ENCODE peak calls at places on chromosomes 5 and 9, in four cellular contexts. One of them, this sample, is unnamed. For H3K4me1, the result is how much of the 10 kb centered on the place peaks cover.

GRCh38 chr5:137627730-137628129 is 108.2 kb downstream of the KLHL3 start:
- DNase-seq in heart right ventricle: no peak
- DNase-seq in transverse colon: no peak
- DNase-seq in body of pancreas: no peak
- DNase-seq in this sample: no peak

GRCh38 chr9:77663754-77664153 is 15.6 kb upstream of the GNA14 start:
- DNase-seq in heart right ventricle: peak
- DNase-seq in transverse colon: peak
- DNase-seq in body of pancreas: peak
- DNase-seq in this sample: peak

GRCh38 chr9:27528278-27528885 is 1.2 kb downstream of the MOB3B start:
- DNase-seq in transverse colon: peak
- DNase-seq in body of pancreas: peak
- DNase-seq in heart right ventricle: peak
- DNase-seq in this sample: peak

GRCh38 chr9:19551124-19551929 is 142.5 kb downstream of the ACER2 start:
- DNase-seq in transverse colon: no peak
- DNase-seq in heart right ventricle: no peak
- DNase-seq in body of pancreas: peak
- DNase-seq in this sample: peak

GRCh38 chr5:149079883-149080282 is 17.0 kb upstream of the SH3TC2 start:
- DNase-seq in heart right ventricle: no peak
- DNase-seq in transverse colon: no peak
- DNase-seq in body of pancreas: no peak
- DNase-seq in this sample: no peak

GRCh38 chr9:123435471-123435870 is 79.5 kb downstream of the CRB2 start:
- DNase-seq in transverse colon: no peak
- DNase-seq in heart right ventricle: no peak
- DNase-seq in body of pancreas: no peak
- DNase-seq in this sample: no peak

GRCh38 chr5:50574121-50574520 is 92.3 kb upstream of the PARP8 start:
- DNase-seq in transverse colon: no peak
- DNase-seq in heart right ventricle: no peak
- DNase-seq in body of pancreas: no peak
- DNase-seq in this sample: no peak

GRCh38 chr9:83538172-83538889 is at the start of gene FRMD3:
- DNase-seq in body of pancreas: peak
- DNase-seq in heart right ventricle: peak
- DNase-seq in transverse colon: peak
- DNase-seq in this sample: peak

GRCh38 chr9:93127395-93127911 is 6.6 kb downstream of the NINJ1 start:
- DNase-seq in body of pancreas: no peak
- DNase-seq in heart right ventricle: no peak
- DNase-seq in transverse colon: peak
- DNase-seq in this sample: no peak

GRCh38 chr5:58107704-58108103 is 352.2 kb downstream of the PLK2 start:
- DNase-seq in transverse colon: no peak
- DNase-seq in heart right ventricle: no peak
- DNase-seq in body of pancreas: no peak
- DNase-seq in this sample: no peak

GRCh38 chr9:127130661-127131538 is 8.5 kb upstream of the ANGPTL2 start:
- DNase-seq in body of pancreas: peak
- DNase-seq in heart right ventricle: peak
- DNase-seq in transverse colon: peak
- DNase-seq in this sample: peak

GRCh38 chr9:112850840-112851239 is 39.8 kb downstream of the SLC46A2 start:
- DNase-seq in body of pancreas: no peak
- DNase-seq in heart right ventricle: no peak
- DNase-seq in transverse colon: no peak
- DNase-seq in this sample: no peak

GRCh38 chr5:957730-958485 is 50.7 kb upstream of the NKD2 start:
- DNase-seq in transverse colon: no peak
- DNase-seq in body of pancreas: no peak
- DNase-seq in heart right ventricle: peak
- DNase-seq in this sample: no peak

GRCh38 chr5:164317676-164318075 is 812.3 kb downstream of the MAT2B start:
- DNase-seq in transverse colon: no peak
- DNase-seq in body of pancreas: no peak
- DNase-seq in heart right ventricle: no peak
- DNase-seq in this sample: no peak

GRCh38 chr9:32136700-32137339 is 247.6 kb upstream of the ACO1 start:
- DNase-seq in body of pancreas: no peak
- DNase-seq in transverse colon: no peak
- DNase-seq in heart right ventricle: no peak
- DNase-seq in this sample: no peak

GRCh38 chr5:138495351-138495750 is 30.1 kb downstream of the EGR1 start:
- DNase-seq in body of pancreas: no peak
- DNase-seq in transverse colon: no peak
- DNase-seq in heart right ventricle: no peak
- DNase-seq in this sample: no peak

GRCh38 chr9:72457366-72457765 is 64.0 kb upstream of the TMC1 start:
- DNase-seq in heart right ventricle: no peak
- DNase-seq in transverse colon: no peak
- DNase-seq in body of pancreas: no peak
- DNase-seq in this sample: no peak

GRCh38 chr9:90836396-90837080 is 34.9 kb downstream of the SYK start:
- DNase-seq in transverse colon: no peak
- DNase-seq in heart right ventricle: no peak
- DNase-seq in body of pancreas: no peak
- DNase-seq in this sample: no peak

GRCh38 chr9:114484854-114485443 is 20.3 kb downstream of the WHRN start:
- DNase-seq in body of pancreas: no peak
- DNase-seq in transverse colon: no peak
- DNase-seq in heart right ventricle: no peak
- DNase-seq in this sample: no peak

GRCh38 chr9:82037126-82037525 is 48.6 kb downstream of the SPATA31D1 start:
- DNase-seq in transverse colon: no peak
- DNase-seq in body of pancreas: no peak
- DNase-seq in heart right ventricle: no peak
- DNase-seq in this sample: no peak

GRCh38 chr9:27933210-27934062 is 360.2 kb upstream of the C9orf72 start:
- DNase-seq in heart right ventricle: no peak
- DNase-seq in body of pancreas: no peak
- DNase-seq in transverse colon: no peak
- DNase-seq in this sample: no peak

GRCh38 chr9:72635197-72635596 is 113.8 kb downstream of the TMC1 start:
- DNase-seq in body of pancreas: no peak
- DNase-seq in transverse colon: no peak
- DNase-seq in heart right ventricle: no peak
- DNase-seq in this sample: no peak

GRCh38 chr5:154771383-154771901 is 16.3 kb downstream of the LARP1 start:
- DNase-seq in body of pancreas: peak
- DNase-seq in heart right ventricle: peak
- DNase-seq in transverse colon: no peak
- DNase-seq in this sample: peak

GRCh38 chr9:99398241-99398640 is 176.2 kb downstream of the SEC61B start:
- DNase-seq in transverse colon: no peak
- DNase-seq in heart right ventricle: no peak
- DNase-seq in body of pancreas: no peak
- DNase-seq in this sample: no peak

GRCh38 chr5:117803533-117803932 is 1184.8 kb downstream of the DTWD2 start:
- DNase-seq in heart right ventricle: no peak
- DNase-seq in transverse colon: no peak
- DNase-seq in body of pancreas: no peak
- DNase-seq in this sample: no peak

GRCh38 chr5:2744485-2744884 is 7.0 kb downstream of the IRX2 start:
- DNase-seq in heart right ventricle: no peak
- DNase-seq in transverse colon: no peak
- DNase-seq in body of pancreas: no peak
- DNase-seq in this sample: no peak

GRCh38 chr5:58950224-58950623 is 367.3 kb downstream of the RAB3C start:
- DNase-seq in heart right ventricle: no peak
- DNase-seq in transverse colon: no peak
- DNase-seq in body of pancreas: no peak
- DNase-seq in this sample: no peak

GRCh38 chr5:170805666-170806065 is 22.1 kb downstream of the GABRP start:
- DNase-seq in transverse colon: no peak
- DNase-seq in body of pancreas: no peak
- DNase-seq in heart right ventricle: no peak
- DNase-seq in this sample: no peak

GRCh38 chr5:72848474-72849428 is 32.3 kb downstream of the TNPO1 start:
- DNase-seq in transverse colon: peak
- DNase-seq in body of pancreas: peak
- DNase-seq in heart right ventricle: peak
- DNase-seq in this sample: peak

GRCh38 chr5:98796197-98796972 is 22.9 kb downstream of the RGMB start:
- DNase-seq in body of pancreas: peak
- DNase-seq in heart right ventricle: peak
- DNase-seq in transverse colon: peak
- DNase-seq in this sample: no peak

GRCh38 chr5:9170026-9170425 is 375.8 kb downstream of the SEMA5A start:
- DNase-seq in body of pancreas: no peak
- DNase-seq in transverse colon: no peak
- DNase-seq in heart right ventricle: no peak
- DNase-seq in this sample: no peak

GRCh38 chr9:107504585-107505455 is 15.3 kb upstream of the KLF4 start:
- DNase-seq in transverse colon: peak
- DNase-seq in body of pancreas: peak
- DNase-seq in heart right ventricle: no peak
- DNase-seq in this sample: peak

GRCh38 chr5:107501965-107502691 is 168.6 kb downstream of the EFNA5 start:
- DNase-seq in body of pancreas: no peak
- DNase-seq in transverse colon: no peak
- DNase-seq in heart right ventricle: no peak
- DNase-seq in this sample: no peak

GRCh38 chr9:74783408-74783807 is 104.3 kb downstream of the TRPM6 start:
- DNase-seq in body of pancreas: no peak
- DNase-seq in heart right ventricle: no peak
- DNase-seq in transverse colon: no peak
- DNase-seq in this sample: no peak

GRCh38 chr9:128685636-128686489 is 3.2 kb upstream of the SET start:
- DNase-seq in body of pancreas: no peak
- DNase-seq in transverse colon: peak
- DNase-seq in heart right ventricle: no peak
- DNase-seq in this sample: no peak

GRCh38 chr9:20495133-20495532 is 127.2 kb downstream of the MLLT3 start:
- DNase-seq in heart right ventricle: no peak
- DNase-seq in body of pancreas: no peak
- DNase-seq in transverse colon: no peak
- DNase-seq in this sample: no peak

GRCh38 chr5:81171769-81172168 is 61.4 kb upstream of the CKMT2 start:
- DNase-seq in heart right ventricle: no peak
- DNase-seq in transverse colon: peak
- DNase-seq in body of pancreas: no peak
- DNase-seq in this sample: no peak

GRCh38 chr9:14133394-14133793 is 180.5 kb downstream of the NFIB start:
- DNase-seq in transverse colon: no peak
- DNase-seq in heart right ventricle: no peak
- DNase-seq in body of pancreas: no peak
- DNase-seq in this sample: no peak

DNA sequence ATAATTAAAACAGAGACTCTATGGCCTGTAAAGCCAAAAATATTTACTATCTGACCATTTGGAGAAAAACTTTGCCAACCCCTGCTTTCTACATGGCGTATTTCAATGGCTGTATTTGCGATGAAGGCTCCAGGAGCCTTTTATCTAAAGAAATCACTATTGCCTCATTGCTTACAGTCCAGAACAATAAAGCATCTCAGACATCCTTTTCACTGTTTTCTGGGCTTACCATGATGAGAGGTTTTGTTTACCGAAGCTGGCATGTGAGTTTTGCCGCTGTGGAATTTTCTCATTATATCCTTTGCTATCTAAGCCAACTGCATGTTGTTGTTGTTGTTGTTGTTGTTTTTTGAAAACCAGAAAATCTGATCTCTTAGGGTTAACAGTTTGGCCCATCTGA is 13.9 kb downstream of the PALM2AKAP2 start:
- DNase-seq in body of pancreas: no peak
- DNase-seq in transverse colon: no peak
- DNase-seq in heart right ventricle: no peak
- DNase-seq in this sample: no peak
- H3K4me1 ChIP-seq in body of pancreas: under half
- H3K4me1 ChIP-seq in transverse colon: under half
- H3K4me1 ChIP-seq in heart right ventricle: half or more
- H3K4me1 ChIP-seq in this sample: under half

GRCh38 chr5:33043598-33043997 is 332.5 kb downstream of the NPR3 start:
- DNase-seq in heart right ventricle: no peak
- DNase-seq in body of pancreas: no peak
- DNase-seq in transverse colon: no peak
- DNase-seq in this sample: no peak
- H3K4me3 ChIP-seq in heart right ventricle: no peak
- H3K4me3 ChIP-seq in body of pancreas: no peak
- H3K4me3 ChIP-seq in transverse colon: no peak
- H3K4me3 ChIP-seq in this sample: no peak

GRCh38 chr9:121345070-121345469 is 25.0 kb downstream of the STOM start:
- DNase-seq in transverse colon: no peak
- DNase-seq in heart right ventricle: no peak
- DNase-seq in body of pancreas: no peak
- DNase-seq in this sample: no peak

GRCh38 chr9:121350993-121351561 is 19.0 kb downstream of the STOM start:
- DNase-seq in body of pancreas: peak
- DNase-seq in transverse colon: peak
- DNase-seq in heart right ventricle: peak
- DNase-seq in this sample: peak

GRCh38 chr9:121348321-121348720 is 21.7 kb downstream of the STOM start:
- DNase-seq in body of pancreas: no peak
- DNase-seq in transverse colon: no peak
- DNase-seq in heart right ventricle: no peak
- DNase-seq in this sample: no peak

GRCh38 chr9:121353246-121353975 is 16.6 kb downstream of the STOM start:
- DNase-seq in transverse colon: no peak
- DNase-seq in heart right ventricle: no peak
- DNase-seq in body of pancreas: no peak
- DNase-seq in this sample: no peak

DNA sequence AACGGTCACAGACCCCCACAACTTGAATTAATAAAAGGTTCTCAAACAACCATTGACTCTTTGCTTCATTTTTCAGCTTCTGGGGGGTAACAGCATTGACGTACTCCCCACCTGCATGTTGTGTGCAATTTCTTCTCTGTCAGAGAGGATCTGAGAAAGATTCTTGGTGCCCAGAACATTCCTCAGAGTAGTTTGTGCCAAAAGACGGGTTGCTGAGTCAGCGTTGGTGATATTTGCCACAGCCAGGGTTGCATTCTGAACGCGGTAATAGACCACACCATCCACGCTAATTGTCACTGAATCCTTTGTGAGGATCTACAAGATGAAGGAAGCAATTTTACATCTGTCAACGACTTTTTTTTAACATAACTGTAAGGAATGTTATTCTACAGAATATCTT is 21.0 kb downstream of the STOM start:
- DNase-seq in heart right ventricle: no peak
- DNase-seq in body of pancreas: no peak
- DNase-seq in transverse colon: no peak
- DNase-seq in this sample: no peak
- H3K27ac ChIP-seq in heart right ventricle: peak
- H3K27ac ChIP-seq in body of pancreas: no peak
- H3K27ac ChIP-seq in transverse colon: peak
- H3K27ac ChIP-seq in this sample: peak

GRCh38 chr5:132322266-132322665 is 28.1 kb downstream of the SLC22A4 start:
- DNase-seq in body of pancreas: no peak
- DNase-seq in transverse colon: no peak
- DNase-seq in heart right ventricle: no peak
- DNase-seq in this sample: no peak
- H3K4me1 ChIP-seq in body of pancreas: under half
- H3K4me1 ChIP-seq in transverse colon: under half
- H3K4me1 ChIP-seq in heart right ventricle: under half
- H3K4me1 ChIP-seq in this sample: under half